ENCODE peak calls at places on chromosome 11, in six cellular contexts. One of them, this sample, is unnamed.

GRCh38 chr11:63551889-63552266 is 11.3 kb downstream of the PLAAT2 start:
- DNase-seq in left cardiac atrium: no peak
- DNase-seq in stimulated activated CD4-positive, alpha-beta T cell treated with anti-CD3 and anti-CD28 coated beads, Interleukin-12 subunit alpha, Interleukin-12 subunit beta, amount 100 ng/mL, for 48 hours: no peak
- DNase-seq in GM12891: no peak
- DNase-seq in HEK293T: no peak
- DNase-seq in A673: no peak
- DNase-seq in this sample: no peak

GRCh38 chr11:14132312-14132711 is 169.8 kb downstream of the SPON1 start:
- DNase-seq in HEK293T: no peak
- DNase-seq in left cardiac atrium: no peak
- DNase-seq in GM12891: no peak
- DNase-seq in stimulated activated CD4-positive, alpha-beta T cell treated with anti-CD3 and anti-CD28 coated beads, Interleukin-12 subunit alpha, Interleukin-12 subunit beta, amount 100 ng/mL, for 48 hours: no peak
- DNase-seq in A673: peak; percentile 1
- DNase-seq in this sample: peak; percentile 21

GRCh38 chr11:56624661-56625110 is 10.0 kb upstream of the OR5M1 start:
- DNase-seq in stimulated activated CD4-positive, alpha-beta T cell treated with anti-CD3 and anti-CD28 coated beads, Interleukin-12 subunit alpha, Interleukin-12 subunit beta, amount 100 ng/mL, for 48 hours: peak; percentile 3
- DNase-seq in A673: peak; percentile 84
- DNase-seq in GM12891: no peak
- DNase-seq in left cardiac atrium: no peak
- DNase-seq in HEK293T: peak; percentile 4
- DNase-seq in this sample: peak; percentile 11

GRCh38 chr11:120917536-120918239 is 106.2 kb upstream of the TBCEL start:
- DNase-seq in A673: no peak
- DNase-seq in left cardiac atrium: no peak
- DNase-seq in GM12891: no peak
- DNase-seq in stimulated activated CD4-positive, alpha-beta T cell treated with anti-CD3 and anti-CD28 coated beads, Interleukin-12 subunit alpha, Interleukin-12 subunit beta, amount 100 ng/mL, for 48 hours: no peak
- DNase-seq in HEK293T: no peak
- DNase-seq in this sample: peak; percentile 85

GRCh38 chr11:119729581-119730346 is 764 bp upstream of the NECTIN1 start:
- DNase-seq in stimulated activated CD4-positive, alpha-beta T cell treated with anti-CD3 and anti-CD28 coated beads, Interleukin-12 subunit alpha, Interleukin-12 subunit beta, amount 100 ng/mL, for 48 hours: no peak
- DNase-seq in A673: peak; percentile 23
- DNase-seq in HEK293T: no peak
- DNase-seq in left cardiac atrium: peak; percentile 88
- DNase-seq in GM12891: no peak
- DNase-seq in this sample: no peak

GRCh38 chr11:10390375-10390774 is 64.7 kb upstream of the AMPD3 start:
- DNase-seq in left cardiac atrium: no peak
- DNase-seq in A673: no peak
- DNase-seq in HEK293T: no peak
- DNase-seq in GM12891: no peak
- DNase-seq in stimulated activated CD4-positive, alpha-beta T cell treated with anti-CD3 and anti-CD28 coated beads, Interleukin-12 subunit alpha, Interleukin-12 subunit beta, amount 100 ng/mL, for 48 hours: no peak
- DNase-seq in this sample: no peak

GRCh38 chr11:126411971-126412381 is 56.5 kb downstream of the ST3GAL4 start:
- DNase-seq in GM12891: no peak
- DNase-seq in left cardiac atrium: peak; percentile 63
- DNase-seq in HEK293T: no peak
- DNase-seq in stimulated activated CD4-positive, alpha-beta T cell treated with anti-CD3 and anti-CD28 coated beads, Interleukin-12 subunit alpha, Interleukin-12 subunit beta, amount 100 ng/mL, for 48 hours: no peak
- DNase-seq in A673: no peak
- DNase-seq in this sample: no peak

GRCh38 chr11:79973701-79974626 is 533.1 kb upstream of the TENM4 start:
- DNase-seq in GM12891: no peak
- DNase-seq in left cardiac atrium: no peak
- DNase-seq in stimulated activated CD4-positive, alpha-beta T cell treated with anti-CD3 and anti-CD28 coated beads, Interleukin-12 subunit alpha, Interleukin-12 subunit beta, amount 100 ng/mL, for 48 hours: no peak
- DNase-seq in HEK293T: no peak
- DNase-seq in A673: peak; percentile 7
- DNase-seq in this sample: peak; percentile 15

GRCh38 chr11:44629732-44630345 is 64.4 kb downstream of the CD82 start:
- DNase-seq in left cardiac atrium: no peak
- DNase-seq in A673: no peak
- DNase-seq in stimulated activated CD4-positive, alpha-beta T cell treated with anti-CD3 and anti-CD28 coated beads, Interleukin-12 subunit alpha, Interleukin-12 subunit beta, amount 100 ng/mL, for 48 hours: no peak
- DNase-seq in HEK293T: no peak
- DNase-seq in GM12891: no peak
- DNase-seq in this sample: no peak

GRCh38 chr11:93567406-93567819 is 24.2 kb upstream of the SMCO4 start:
- DNase-seq in HEK293T: no peak
- DNase-seq in A673: no peak
- DNase-seq in stimulated activated CD4-positive, alpha-beta T cell treated with anti-CD3 and anti-CD28 coated beads, Interleukin-12 subunit alpha, Interleukin-12 subunit beta, amount 100 ng/mL, for 48 hours: no peak
- DNase-seq in GM12891: no peak
- DNase-seq in left cardiac atrium: peak; percentile 70
- DNase-seq in this sample: peak; percentile 17

GRCh38 chr11:107301886-107302285 is 155.7 kb downstream of the CWF19L2 start:
- DNase-seq in A673: peak; percentile 25
- DNase-seq in left cardiac atrium: no peak
- DNase-seq in stimulated activated CD4-positive, alpha-beta T cell treated with anti-CD3 and anti-CD28 coated beads, Interleukin-12 subunit alpha, Interleukin-12 subunit beta, amount 100 ng/mL, for 48 hours: no peak
- DNase-seq in GM12891: no peak
- DNase-seq in HEK293T: no peak
- DNase-seq in this sample: peak; percentile 65

GRCh38 chr11:95520765-95521542 is 268.6 kb downstream of the FAM76B start:
- DNase-seq in HEK293T: peak; percentile 40
- DNase-seq in stimulated activated CD4-positive, alpha-beta T cell treated with anti-CD3 and anti-CD28 coated beads, Interleukin-12 subunit alpha, Interleukin-12 subunit beta, amount 100 ng/mL, for 48 hours: no peak
- DNase-seq in A673: peak; percentile 96
- DNase-seq in left cardiac atrium: no peak
- DNase-seq in GM12891: no peak
- DNase-seq in this sample: peak; percentile 99

GRCh38 chr11:45489281-45489906 is 176.0 kb downstream of the CHST1 start:
- DNase-seq in stimulated activated CD4-positive, alpha-beta T cell treated with anti-CD3 and anti-CD28 coated beads, Interleukin-12 subunit alpha, Interleukin-12 subunit beta, amount 100 ng/mL, for 48 hours: no peak
- DNase-seq in GM12891: no peak
- DNase-seq in A673: no peak
- DNase-seq in left cardiac atrium: no peak
- DNase-seq in HEK293T: no peak
- DNase-seq in this sample: peak; percentile 90

GRCh38 chr11:68546555-68546954 is 86.0 kb downstream of the PPP6R3 start:
- DNase-seq in left cardiac atrium: no peak
- DNase-seq in HEK293T: no peak
- DNase-seq in A673: no peak
- DNase-seq in stimulated activated CD4-positive, alpha-beta T cell treated with anti-CD3 and anti-CD28 coated beads, Interleukin-12 subunit alpha, Interleukin-12 subunit beta, amount 100 ng/mL, for 48 hours: no peak
- DNase-seq in GM12891: no peak
- DNase-seq in this sample: no peak

GRCh38 chr11:6418199-6418957 is 516 bp downstream of the APBB1 start:
- DNase-seq in stimulated activated CD4-positive, alpha-beta T cell treated with anti-CD3 and anti-CD28 coated beads, Interleukin-12 subunit alpha, Interleukin-12 subunit beta, amount 100 ng/mL, for 48 hours: no peak
- DNase-seq in left cardiac atrium: peak; percentile 30
- DNase-seq in GM12891: no peak
- DNase-seq in A673: no peak
- DNase-seq in HEK293T: peak; percentile 39
- DNase-seq in this sample: peak; percentile 34

GRCh38 chr11:75667268-75667830 is 1.5 kb downstream of the MAP6 start:
- DNase-seq in GM12891: peak; percentile 37
- DNase-seq in left cardiac atrium: peak; percentile 30
- DNase-seq in stimulated activated CD4-positive, alpha-beta T cell treated with anti-CD3 and anti-CD28 coated beads, Interleukin-12 subunit alpha, Interleukin-12 subunit beta, amount 100 ng/mL, for 48 hours: no peak
- DNase-seq in A673: peak; percentile 26
- DNase-seq in HEK293T: peak; percentile 37
- DNase-seq in this sample: peak; percentile 70

GRCh38 chr11:110818032-110818687 is 105.9 kb upstream of the ARHGAP20 start:
- DNase-seq in GM12891: no peak
- DNase-seq in left cardiac atrium: no peak
- DNase-seq in stimulated activated CD4-positive, alpha-beta T cell treated with anti-CD3 and anti-CD28 coated beads, Interleukin-12 subunit alpha, Interleukin-12 subunit beta, amount 100 ng/mL, for 48 hours: no peak
- DNase-seq in A673: no peak
- DNase-seq in HEK293T: no peak
- DNase-seq in this sample: no peak

GRCh38 chr11:133663135-133663534 is 130.8 kb upstream of the OPCML start:
- DNase-seq in A673: no peak
- DNase-seq in stimulated activated CD4-positive, alpha-beta T cell treated with anti-CD3 and anti-CD28 coated beads, Interleukin-12 subunit alpha, Interleukin-12 subunit beta, amount 100 ng/mL, for 48 hours: no peak
- DNase-seq in GM12891: no peak
- DNase-seq in left cardiac atrium: no peak
- DNase-seq in HEK293T: no peak
- DNase-seq in this sample: no peak